ENCODE peak calls at places on chromosomes 7 and 10, in seven cellular contexts. B is HCT116, L is SK-N-SH, E is HepG2, X is GM12878, F is K562, V is H1. U is an unnamed sample.

GRCh38 chr7:10075866-10076265 is 897.8 kb upstream of the PHF14 start:
- DNase-seq in L (no peak), E (no peak), V (no peak), X (no peak), B (no peak), F (no peak), U (no peak)

GRCh38 chr10:43267811-43268210 is 946 bp upstream of the RASGEF1A start:
- DNase-seq in E (no peak), L (no peak), V (no peak), X (no peak), B (no peak), F (no peak), U (no peak)

GRCh38 chr10:4344544-4344994 is 481.4 kb upstream of the AKR1E2 start:
- DNase-seq in L (no peak), X (no peak), V (no peak), B (peak; percentile 89), E (no peak), F (no peak), U (peak; percentile 58)

GRCh38 chr7:75879771-75880184 is 944 bp downstream of the RHBDD2 start:
- DNase-seq in F (no peak), X (no peak), L (peak; percentile 61), V (no peak), E (no peak), B (no peak), U (no peak)

GRCh38 chr7:31663072-31663471 is 23.9 kb upstream of the PPP1R17 start:
- DNase-seq in X (no peak), F (no peak), L (no peak), B (no peak), E (peak; percentile 1), V (no peak), U (peak; percentile 30)

GRCh38 chr7:138880881-138881577 is 83.0 kb upstream of the ATP6V0A4 start:
- DNase-seq in L (peak; percentile 69), V (no peak), E (no peak), X (no peak), B (no peak), F (no peak), U (no peak)

GRCh38 chr7:110224643-110225042 is 866.3 kb upstream of the LRRN3 start:
- DNase-seq in E (no peak), B (no peak), X (no peak), L (peak; percentile 3), V (no peak), F (no peak), U (peak; percentile 1)

GRCh38 chr7:129975309-129975708 is 22.5 kb upstream of the UBE2H start:
- DNase-seq in X (no peak), F (no peak), E (no peak), B (no peak), L (no peak), V (no peak), U (no peak)

GRCh38 chr10:76080406-76080805 is 649.0 kb downstream of the LRMDA start:
- DNase-seq in B (no peak), X (no peak), E (no peak), F (no peak), V (no peak), L (no peak), U (no peak)

GRCh38 chr10:48454302-48455054 is 148.0 kb downstream of the MAPK8 start:
- DNase-seq in V (peak; percentile 37), B (no peak), L (no peak), E (no peak), X (no peak), F (no peak), U (no peak)

GRCh38 chr10:43264324-43264986 is 2.4 kb downstream of the RASGEF1A start:
- DNase-seq in B (no peak), F (no peak), V (no peak), L (peak; percentile 48), E (no peak), X (no peak), U (no peak)

GRCh38 chr10:122342293-122343134 is 32.0 kb upstream of the PLEKHA1 start:
- DNase-seq in L (peak; percentile 63), X (no peak), V (peak; percentile 55), E (peak; percentile 54), F (peak; percentile 46), B (peak; percentile 39), U (peak; percentile 7)

DNA sequence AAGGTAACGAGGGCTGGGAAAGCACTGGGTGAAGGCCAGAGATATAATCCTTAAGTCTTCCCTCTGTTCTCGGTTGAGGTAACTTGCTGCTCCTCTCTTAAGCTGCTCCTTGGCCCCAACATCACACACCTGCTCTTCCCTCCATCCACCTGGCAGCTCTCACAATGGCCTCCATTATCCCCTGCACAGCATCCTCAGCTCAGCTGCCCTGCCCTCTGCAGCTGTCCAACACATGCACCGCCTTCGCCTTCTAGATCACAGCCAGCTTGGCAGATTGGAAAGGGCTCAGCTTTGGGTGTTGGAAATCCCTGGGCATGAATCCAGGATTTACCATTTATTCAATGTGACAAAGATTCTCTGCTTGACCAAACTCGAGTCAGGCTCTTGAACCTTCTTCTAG is 20.5 kb downstream of the RGR start:
- DNase-seq in L (no peak), X (no peak), B (no peak), V (no peak), F (no peak), E (no peak), U (no peak)
- TF ChIP-seq JUND in L (no peak), X (no peak), B (no peak), V (no peak), F (no peak), E (no peak), U (no peak)

GRCh38 chr10:58973235-58973595 is 203.2 kb upstream of the PHYHIPL start:
- DNase-seq in V (no peak), F (no peak), B (no peak), L (no peak), X (no peak), E (no peak), U (no peak)
- TF ChIP-seq JUND in V (no peak), F (no peak), B (no peak), L (no peak), X (no peak), E (no peak), U (no peak)

GRCh38 chr10:80459047-80459865 is 5.1 kb downstream of the TSPAN14 start:
- DNase-seq in L (peak; percentile 78), V (no peak), X (peak; percentile 73), B (no peak), F (peak; percentile 93), E (no peak), U (no peak)
- TF ChIP-seq JUND in L (no peak), V (no peak), X (no peak), B (no peak), F (peak; percentile 16), E (no peak), U (no peak)

GRCh38 chr10:5435328-5435727 is 23.0 kb downstream of the NET1 start:
- DNase-seq in L (no peak), V (no peak), B (no peak), F (no peak), X (no peak), E (no peak), U (no peak)
- TF ChIP-seq JUND in L (no peak), V (no peak), B (no peak), F (no peak), X (no peak), E (no peak), U (no peak)

DNA sequence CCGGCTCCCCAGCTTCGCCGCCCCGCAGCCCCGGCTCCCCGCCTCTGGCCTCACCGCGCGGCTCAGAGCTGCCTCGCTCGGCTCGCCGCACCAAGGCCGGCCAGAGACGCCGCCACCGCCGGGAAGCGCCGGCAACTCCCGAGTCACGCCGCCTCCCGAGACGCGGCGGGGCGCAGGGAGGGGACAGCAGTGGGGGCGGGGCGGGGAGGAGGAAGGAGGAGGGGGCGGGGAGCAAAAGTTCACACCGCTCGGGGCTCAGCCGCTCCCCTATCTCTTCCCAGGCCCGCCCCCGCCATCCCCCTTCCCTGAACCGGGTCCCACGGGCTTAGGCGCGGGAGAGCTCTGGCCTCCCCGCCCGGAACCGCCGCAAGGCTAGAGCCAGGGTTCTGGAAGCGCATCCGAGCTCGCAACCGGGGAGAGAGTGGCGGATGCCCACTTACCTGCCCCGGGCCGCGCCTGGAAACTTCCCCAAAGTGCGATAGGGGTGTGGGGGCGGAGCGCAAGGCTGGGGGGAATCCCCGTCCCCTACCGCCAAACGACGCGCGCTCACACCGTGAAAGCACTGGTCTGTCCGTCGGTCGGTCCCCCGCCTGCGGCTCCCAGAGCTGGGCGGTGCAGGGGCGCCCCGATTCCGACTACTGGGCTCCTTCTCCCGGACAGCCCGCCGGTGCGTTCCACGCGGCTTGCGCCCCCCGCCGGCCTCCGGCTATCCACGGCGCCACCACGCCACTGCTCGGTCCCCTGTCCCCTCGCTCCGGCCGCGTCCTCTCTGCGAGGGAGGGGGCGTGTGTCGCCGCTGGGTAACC is 925 bp downstream of the CHST15 start:
- DNase-seq in V (peak; percentile 82), L (peak; percentile 80), X (no peak), B (no peak), F (no peak), E (no peak), U (peak; percentile 42)
- TF ChIP-seq JUND in V (no peak), L (no peak), X (no peak), B (no peak), F (no peak), E (no peak), U (no peak)

GRCh38 chr10:133142523-133143199 is 17.4 kb upstream of the KNDC1 start:
- DNase-seq in X (no peak), L (no peak), V (no peak), E (no peak), F (no peak), B (no peak), U (no peak)
- TF ChIP-seq JUND in X (no peak), L (no peak), V (no peak), E (no peak), F (no peak), B (no peak), U (no peak)

GRCh38 chr7:50336909-50337703 is 32.6 kb downstream of the IKZF1 start:
- DNase-seq in B (no peak), L (no peak), E (no peak), V (no peak), X (no peak), F (no peak), U (no peak)
- TF ChIP-seq JUND in B (no peak), L (no peak), E (no peak), V (no peak), X (no peak), F (no peak), U (no peak)

GRCh38 chr7:80097756-80098155 is 36.9 kb upstream of the GNAI1 start:
- DNase-seq in F (no peak), X (no peak), B (no peak), L (no peak), E (no peak), V (no peak), U (no peak)

GRCh38 chr7:80095545-80095944 is 39.1 kb upstream of the GNAI1 start:
- DNase-seq in V (no peak), E (no peak), L (peak; percentile 21), X (no peak), F (no peak), B (no peak), U (peak; percentile 48)

GRCh38 chr7:80093349-80093748 is 41.3 kb upstream of the GNAI1 start:
- DNase-seq in L (no peak), V (no peak), X (no peak), B (no peak), F (no peak), E (no peak), U (no peak)

GRCh38 chr7:80100254-80100653 is 34.4 kb upstream of the GNAI1 start:
- DNase-seq in X (no peak), E (no peak), F (no peak), V (no peak), B (no peak), L (no peak), U (no peak)

GRCh38 chr7:80098795-80099194 is 35.8 kb upstream of the GNAI1 start:
- DNase-seq in X (no peak), F (no peak), V (no peak), E (no peak), L (peak; percentile 21), B (no peak), U (no peak)
- TF ChIP-seq JUND in X (no peak), F (no peak), V (no peak), E (no peak), L (no peak), B (no peak), U (no peak)

U was measured in T47D.